ENCODE peak calls at places on chromosome 11, in eight cellular contexts. J is Calu3, X is NCI-H345, O is T-helper 2 cell, S is COR-L47, N is neuronal stem cell, R is cardiac muscle cell, L is NCI-H1092. W is an unnamed sample.

GRCh38 chr11:87369888-87370287 is 332.2 kb downstream of the TMEM135 start:
- DNase-seq in J (no peak), O (no peak), R (no peak), X (no peak), L (no peak), S (no peak), N (no peak), W (no peak)

GRCh38 chr11:32312865-32313403 is 122.4 kb downstream of the WT1 start:
- DNase-seq in O (no peak), N (no peak), X (peak; percentile 1), L (no peak), R (peak; percentile 67), J (peak; percentile 60), S (peak; percentile 20), W (peak; percentile 51)

GRCh38 chr11:107858217-107859070 is at the start of gene SLC35F2:
- DNase-seq in L (peak; percentile 19), O (peak; percentile 43), J (peak; percentile 76), N (peak; percentile 62), S (peak; percentile 80), X (peak; percentile 76), R (peak; percentile 83), W (peak; percentile 90)

GRCh38 chr11:1564535-1565172 is 7.4 kb downstream of the DUSP8 start:
- DNase-seq in N (peak; percentile 56), O (no peak), J (no peak), X (no peak), S (no peak), R (peak; percentile 50), L (no peak), W (peak; percentile 57)

GRCh38 chr11:9625728-9626127 is 38.1 kb upstream of the SWAP70 start:
- DNase-seq in N (no peak), X (no peak), J (no peak), L (no peak), O (no peak), R (no peak), S (no peak), W (peak; percentile 14)

GRCh38 chr11:109374032-109374431 is 48.0 kb upstream of the C11orf87 start:
- DNase-seq in X (no peak), N (no peak), R (no peak), J (no peak), S (no peak), O (no peak), L (no peak), W (no peak)

GRCh38 chr11:128933481-128934178 is 9.0 kb downstream of the TP53AIP1 start:
- DNase-seq in J (no peak), R (peak; percentile 66), L (no peak), N (no peak), S (no peak), X (no peak), O (no peak), W (no peak)

GRCh38 chr11:31652528-31652927 is 143.0 kb downstream of the ELP4 start:
- DNase-seq in O (no peak), S (no peak), J (no peak), X (no peak), L (no peak), N (no peak), R (no peak), W (no peak)

GRCh38 chr11:65565624-65566453 is 4.4 kb upstream of the ZNRD2 start:
- DNase-seq in S (no peak), J (no peak), O (no peak), N (no peak), X (no peak), R (no peak), L (no peak), W (peak; percentile 66)

GRCh38 chr11:844693-845644 is 2.3 kb downstream of the TSPAN4 start:
- DNase-seq in L (no peak), J (peak; percentile 62), S (no peak), X (no peak), R (peak; percentile 55), O (no peak), N (no peak), W (peak; percentile 92)